ENCODE peak calls at places on chromosomes 1 and 21, in ten cellular contexts. One of them, this sample, is unnamed.

GRCh38 chr1:232613752-232614381 is 16.1 kb downstream of the SIPA1L2 start:
- DNase-seq in substantia nigra: no peak
- DNase-seq in GM12892: no peak
- DNase-seq in LoVo: peak; percentile 44
- DNase-seq in brain microvascular endothelial cell: peak; percentile 88
- DNase-seq in cardiac muscle cell: peak; percentile 95
- DNase-seq in astrocyte: peak; percentile 99
- DNase-seq in NCI-H460: no peak
- DNase-seq in AG10803: peak; percentile 58
- DNase-seq in activated T-helper 1 cell treated with anti-CD3 and anti-CD28 coated beads, Interleukin-12 subunit alpha, Interleukin-12 subunit beta, Interleukin-2, Interleukin-4 antibody, amounts not matched to agents 30 ng/mL and 10 ng/mL and 1 ng/mL, durations not matched to agents 14 hours and 24 hours and 36 hours: no peak
- DNase-seq in this sample: no peak

GRCh38 chr1:178065250-178065649 is 28.7 kb upstream of the RASAL2 start:
- DNase-seq in substantia nigra: no peak
- DNase-seq in GM12892: no peak
- DNase-seq in LoVo: no peak
- DNase-seq in brain microvascular endothelial cell: no peak
- DNase-seq in cardiac muscle cell: no peak
- DNase-seq in astrocyte: no peak
- DNase-seq in NCI-H460: no peak
- DNase-seq in AG10803: no peak
- DNase-seq in activated T-helper 1 cell treated with anti-CD3 and anti-CD28 coated beads, Interleukin-12 subunit alpha, Interleukin-12 subunit beta, Interleukin-2, Interleukin-4 antibody, amounts not matched to agents 30 ng/mL and 10 ng/mL and 1 ng/mL, durations not matched to agents 14 hours and 24 hours and 36 hours: no peak
- DNase-seq in this sample: no peak

GRCh38 chr1:52192436-52192835 is 50.5 kb downstream of the ZFYVE9 start:
- DNase-seq in substantia nigra: no peak
- DNase-seq in GM12892: no peak
- DNase-seq in LoVo: no peak
- DNase-seq in brain microvascular endothelial cell: no peak
- DNase-seq in cardiac muscle cell: no peak
- DNase-seq in astrocyte: no peak
- DNase-seq in NCI-H460: no peak
- DNase-seq in AG10803: peak; percentile 9
- DNase-seq in activated T-helper 1 cell treated with anti-CD3 and anti-CD28 coated beads, Interleukin-12 subunit alpha, Interleukin-12 subunit beta, Interleukin-2, Interleukin-4 antibody, amounts not matched to agents 30 ng/mL and 10 ng/mL and 1 ng/mL, durations not matched to agents 14 hours and 24 hours and 36 hours: no peak
- DNase-seq in this sample: no peak

GRCh38 chr1:202405928-202406327 is 57.4 kb downstream of the PPP1R12B start:
- DNase-seq in substantia nigra: no peak
- DNase-seq in GM12892: no peak
- DNase-seq in LoVo: no peak
- DNase-seq in brain microvascular endothelial cell: no peak
- DNase-seq in cardiac muscle cell: no peak
- DNase-seq in astrocyte: no peak
- DNase-seq in NCI-H460: no peak
- DNase-seq in AG10803: peak; percentile 16
- DNase-seq in activated T-helper 1 cell treated with anti-CD3 and anti-CD28 coated beads, Interleukin-12 subunit alpha, Interleukin-12 subunit beta, Interleukin-2, Interleukin-4 antibody, amounts not matched to agents 30 ng/mL and 10 ng/mL and 1 ng/mL, durations not matched to agents 14 hours and 24 hours and 36 hours: no peak
- DNase-seq in this sample: no peak

GRCh38 chr1:108050911-108051624 is 86.1 kb upstream of the VAV3 start:
- DNase-seq in substantia nigra: no peak
- DNase-seq in GM12892: no peak
- DNase-seq in LoVo: no peak
- DNase-seq in brain microvascular endothelial cell: no peak
- DNase-seq in cardiac muscle cell: no peak
- DNase-seq in astrocyte: peak; percentile 29
- DNase-seq in NCI-H460: no peak
- DNase-seq in AG10803: no peak
- DNase-seq in activated T-helper 1 cell treated with anti-CD3 and anti-CD28 coated beads, Interleukin-12 subunit alpha, Interleukin-12 subunit beta, Interleukin-2, Interleukin-4 antibody, amounts not matched to agents 30 ng/mL and 10 ng/mL and 1 ng/mL, durations not matched to agents 14 hours and 24 hours and 36 hours: no peak
- DNase-seq in this sample: no peak

GRCh38 chr1:53278294-53278693 is 40.0 kb upstream of the MAGOH start:
- DNase-seq in substantia nigra: peak; percentile 9
- DNase-seq in GM12892: peak; percentile 80
- DNase-seq in LoVo: peak; percentile 31
- DNase-seq in brain microvascular endothelial cell: peak; percentile 45
- DNase-seq in cardiac muscle cell: peak; percentile 40
- DNase-seq in astrocyte: no peak
- DNase-seq in NCI-H460: peak; percentile 29
- DNase-seq in AG10803: no peak
- DNase-seq in activated T-helper 1 cell treated with anti-CD3 and anti-CD28 coated beads, Interleukin-12 subunit alpha, Interleukin-12 subunit beta, Interleukin-2, Interleukin-4 antibody, amounts not matched to agents 30 ng/mL and 10 ng/mL and 1 ng/mL, durations not matched to agents 14 hours and 24 hours and 36 hours: peak; percentile 59
- DNase-seq in this sample: peak; percentile 64

GRCh38 chr1:198687429-198687828 is 48.6 kb downstream of the PTPRC start:
- DNase-seq in substantia nigra: no peak
- DNase-seq in GM12892: no peak
- DNase-seq in LoVo: no peak
- DNase-seq in brain microvascular endothelial cell: no peak
- DNase-seq in cardiac muscle cell: no peak
- DNase-seq in astrocyte: no peak
- DNase-seq in NCI-H460: no peak
- DNase-seq in AG10803: no peak
- DNase-seq in activated T-helper 1 cell treated with anti-CD3 and anti-CD28 coated beads, Interleukin-12 subunit alpha, Interleukin-12 subunit beta, Interleukin-2, Interleukin-4 antibody, amounts not matched to agents 30 ng/mL and 10 ng/mL and 1 ng/mL, durations not matched to agents 14 hours and 24 hours and 36 hours: no peak
- DNase-seq in this sample: no peak

GRCh38 chr1:2204384-2205190 is 10.0 kb upstream of the FAAP20 start:
- DNase-seq in substantia nigra: peak; percentile 75
- DNase-seq in GM12892: peak; percentile 93
- DNase-seq in LoVo: no peak
- DNase-seq in brain microvascular endothelial cell: no peak
- DNase-seq in cardiac muscle cell: peak; percentile 89
- DNase-seq in astrocyte: peak; percentile 38
- DNase-seq in NCI-H460: peak; percentile 43
- DNase-seq in AG10803: peak; percentile 65
- DNase-seq in activated T-helper 1 cell treated with anti-CD3 and anti-CD28 coated beads, Interleukin-12 subunit alpha, Interleukin-12 subunit beta, Interleukin-2, Interleukin-4 antibody, amounts not matched to agents 30 ng/mL and 10 ng/mL and 1 ng/mL, durations not matched to agents 14 hours and 24 hours and 36 hours: no peak
- DNase-seq in this sample: peak; percentile 89

GRCh38 chr1:31055953-31056352 is 9.6 kb downstream of the PUM1 start:
- DNase-seq in substantia nigra: no peak
- DNase-seq in GM12892: no peak
- DNase-seq in LoVo: no peak
- DNase-seq in brain microvascular endothelial cell: no peak
- DNase-seq in cardiac muscle cell: no peak
- DNase-seq in astrocyte: no peak
- DNase-seq in NCI-H460: no peak
- DNase-seq in AG10803: no peak
- DNase-seq in activated T-helper 1 cell treated with anti-CD3 and anti-CD28 coated beads, Interleukin-12 subunit alpha, Interleukin-12 subunit beta, Interleukin-2, Interleukin-4 antibody, amounts not matched to agents 30 ng/mL and 10 ng/mL and 1 ng/mL, durations not matched to agents 14 hours and 24 hours and 36 hours: no peak
- DNase-seq in this sample: no peak

GRCh38 chr21:41956926-41957729 is 3.3 kb upstream of the C2CD2 start:
- DNase-seq in substantia nigra: no peak
- DNase-seq in GM12892: no peak
- DNase-seq in LoVo: peak; percentile 6
- DNase-seq in brain microvascular endothelial cell: peak; percentile 69
- DNase-seq in cardiac muscle cell: peak; percentile 54
- DNase-seq in astrocyte: peak; percentile 79
- DNase-seq in NCI-H460: peak; percentile 17
- DNase-seq in AG10803: peak; percentile 79
- DNase-seq in activated T-helper 1 cell treated with anti-CD3 and anti-CD28 coated beads, Interleukin-12 subunit alpha, Interleukin-12 subunit beta, Interleukin-2, Interleukin-4 antibody, amounts not matched to agents 30 ng/mL and 10 ng/mL and 1 ng/mL, durations not matched to agents 14 hours and 24 hours and 36 hours: no peak
- DNase-seq in this sample: no peak

GRCh38 chr1:106986603-106987002 is 69.9 kb upstream of the PRMT6 start:
- DNase-seq in substantia nigra: no peak
- DNase-seq in GM12892: no peak
- DNase-seq in LoVo: no peak
- DNase-seq in brain microvascular endothelial cell: no peak
- DNase-seq in cardiac muscle cell: no peak
- DNase-seq in astrocyte: no peak
- DNase-seq in NCI-H460: no peak
- DNase-seq in AG10803: no peak
- DNase-seq in activated T-helper 1 cell treated with anti-CD3 and anti-CD28 coated beads, Interleukin-12 subunit alpha, Interleukin-12 subunit beta, Interleukin-2, Interleukin-4 antibody, amounts not matched to agents 30 ng/mL and 10 ng/mL and 1 ng/mL, durations not matched to agents 14 hours and 24 hours and 36 hours: no peak
- DNase-seq in this sample: no peak

GRCh38 chr1:89884718-89885596 is 64.1 kb downstream of the LRRC8D start:
- DNase-seq in substantia nigra: no peak
- DNase-seq in GM12892: no peak
- DNase-seq in LoVo: no peak
- DNase-seq in brain microvascular endothelial cell: no peak
- DNase-seq in cardiac muscle cell: peak; percentile 69
- DNase-seq in astrocyte: peak; percentile 49
- DNase-seq in NCI-H460: no peak
- DNase-seq in AG10803: no peak
- DNase-seq in activated T-helper 1 cell treated with anti-CD3 and anti-CD28 coated beads, Interleukin-12 subunit alpha, Interleukin-12 subunit beta, Interleukin-2, Interleukin-4 antibody, amounts not matched to agents 30 ng/mL and 10 ng/mL and 1 ng/mL, durations not matched to agents 14 hours and 24 hours and 36 hours: no peak
- DNase-seq in this sample: no peak

GRCh38 chr1:38923607-38924006 is 18.0 kb downstream of the RHBDL2 start:
- DNase-seq in substantia nigra: no peak
- DNase-seq in GM12892: no peak
- DNase-seq in LoVo: no peak
- DNase-seq in brain microvascular endothelial cell: no peak
- DNase-seq in cardiac muscle cell: no peak
- DNase-seq in astrocyte: no peak
- DNase-seq in NCI-H460: no peak
- DNase-seq in AG10803: no peak
- DNase-seq in activated T-helper 1 cell treated with anti-CD3 and anti-CD28 coated beads, Interleukin-12 subunit alpha, Interleukin-12 subunit beta, Interleukin-2, Interleukin-4 antibody, amounts not matched to agents 30 ng/mL and 10 ng/mL and 1 ng/mL, durations not matched to agents 14 hours and 24 hours and 36 hours: no peak
- DNase-seq in this sample: no peak

GRCh38 chr1:8371372-8371991 is 53.6 kb downstream of the SLC45A1 start:
- DNase-seq in substantia nigra: no peak
- DNase-seq in GM12892: no peak
- DNase-seq in LoVo: no peak
- DNase-seq in brain microvascular endothelial cell: no peak
- DNase-seq in cardiac muscle cell: no peak
- DNase-seq in astrocyte: no peak
- DNase-seq in NCI-H460: no peak
- DNase-seq in AG10803: no peak
- DNase-seq in activated T-helper 1 cell treated with anti-CD3 and anti-CD28 coated beads, Interleukin-12 subunit alpha, Interleukin-12 subunit beta, Interleukin-2, Interleukin-4 antibody, amounts not matched to agents 30 ng/mL and 10 ng/mL and 1 ng/mL, durations not matched to agents 14 hours and 24 hours and 36 hours: no peak
- DNase-seq in this sample: no peak

GRCh38 chr1:215484111-215484914 is 82.8 kb upstream of the KCTD3 start:
- DNase-seq in substantia nigra: no peak
- DNase-seq in GM12892: no peak
- DNase-seq in LoVo: no peak
- DNase-seq in brain microvascular endothelial cell: no peak
- DNase-seq in cardiac muscle cell: no peak
- DNase-seq in astrocyte: peak; percentile 24
- DNase-seq in NCI-H460: no peak
- DNase-seq in AG10803: no peak
- DNase-seq in activated T-helper 1 cell treated with anti-CD3 and anti-CD28 coated beads, Interleukin-12 subunit alpha, Interleukin-12 subunit beta, Interleukin-2, Interleukin-4 antibody, amounts not matched to agents 30 ng/mL and 10 ng/mL and 1 ng/mL, durations not matched to agents 14 hours and 24 hours and 36 hours: no peak
- DNase-seq in this sample: no peak

GRCh38 chr1:247638011-247638410 is 32.6 kb downstream of the OR2G3 start:
- DNase-seq in substantia nigra: no peak
- DNase-seq in GM12892: no peak
- DNase-seq in LoVo: no peak
- DNase-seq in brain microvascular endothelial cell: no peak
- DNase-seq in cardiac muscle cell: no peak
- DNase-seq in astrocyte: no peak
- DNase-seq in NCI-H460: no peak
- DNase-seq in AG10803: no peak
- DNase-seq in activated T-helper 1 cell treated with anti-CD3 and anti-CD28 coated beads, Interleukin-12 subunit alpha, Interleukin-12 subunit beta, Interleukin-2, Interleukin-4 antibody, amounts not matched to agents 30 ng/mL and 10 ng/mL and 1 ng/mL, durations not matched to agents 14 hours and 24 hours and 36 hours: no peak
- DNase-seq in this sample: no peak

GRCh38 chr21:43972850-43973633 is 39.1 kb upstream of the TRAPPC10 start:
- DNase-seq in substantia nigra: no peak
- DNase-seq in GM12892: no peak
- DNase-seq in LoVo: no peak
- DNase-seq in brain microvascular endothelial cell: no peak
- DNase-seq in cardiac muscle cell: no peak
- DNase-seq in astrocyte: no peak
- DNase-seq in NCI-H460: no peak
- DNase-seq in AG10803: no peak
- DNase-seq in activated T-helper 1 cell treated with anti-CD3 and anti-CD28 coated beads, Interleukin-12 subunit alpha, Interleukin-12 subunit beta, Interleukin-2, Interleukin-4 antibody, amounts not matched to agents 30 ng/mL and 10 ng/mL and 1 ng/mL, durations not matched to agents 14 hours and 24 hours and 36 hours: no peak
- DNase-seq in this sample: no peak

GRCh38 chr1:87219626-87220025 is 109.1 kb upstream of the LMO4 start:
- DNase-seq in substantia nigra: no peak
- DNase-seq in GM12892: no peak
- DNase-seq in LoVo: no peak
- DNase-seq in brain microvascular endothelial cell: no peak
- DNase-seq in cardiac muscle cell: peak; percentile 78
- DNase-seq in astrocyte: no peak
- DNase-seq in NCI-H460: no peak
- DNase-seq in AG10803: no peak
- DNase-seq in activated T-helper 1 cell treated with anti-CD3 and anti-CD28 coated beads, Interleukin-12 subunit alpha, Interleukin-12 subunit beta, Interleukin-2, Interleukin-4 antibody, amounts not matched to agents 30 ng/mL and 10 ng/mL and 1 ng/mL, durations not matched to agents 14 hours and 24 hours and 36 hours: no peak
- DNase-seq in this sample: no peak

GRCh38 chr1:53326088-53326597 is 1.7 kb downstream of the LRP8 start:
- DNase-seq in substantia nigra: peak; percentile 77
- DNase-seq in GM12892: peak; percentile 96
- DNase-seq in LoVo: peak; percentile 95
- DNase-seq in brain microvascular endothelial cell: peak; percentile 81
- DNase-seq in cardiac muscle cell: peak; percentile 90
- DNase-seq in astrocyte: peak; percentile 85
- DNase-seq in NCI-H460: peak; percentile 91
- DNase-seq in AG10803: peak; percentile 78
- DNase-seq in activated T-helper 1 cell treated with anti-CD3 and anti-CD28 coated beads, Interleukin-12 subunit alpha, Interleukin-12 subunit beta, Interleukin-2, Interleukin-4 antibody, amounts not matched to agents 30 ng/mL and 10 ng/mL and 1 ng/mL, durations not matched to agents 14 hours and 24 hours and 36 hours: peak; percentile 94
- DNase-seq in this sample: peak; percentile 89

GRCh38 chr1:41387667-41388091 is 26.4 kb downstream of the FOXO6 start:
- DNase-seq in substantia nigra: peak; percentile 28
- DNase-seq in GM12892: no peak
- DNase-seq in LoVo: no peak
- DNase-seq in brain microvascular endothelial cell: peak; percentile 14
- DNase-seq in cardiac muscle cell: peak; percentile 91
- DNase-seq in astrocyte: peak; percentile 59
- DNase-seq in NCI-H460: no peak
- DNase-seq in AG10803: peak; percentile 52
- DNase-seq in activated T-helper 1 cell treated with anti-CD3 and anti-CD28 coated beads, Interleukin-12 subunit alpha, Interleukin-12 subunit beta, Interleukin-2, Interleukin-4 antibody, amounts not matched to agents 30 ng/mL and 10 ng/mL and 1 ng/mL, durations not matched to agents 14 hours and 24 hours and 36 hours: no peak
- DNase-seq in this sample: peak; percentile 92

GRCh38 chr1:20486457-20487235 is 636 bp upstream of the CAMK2N1 start:
- DNase-seq in substantia nigra: peak; percentile 88
- DNase-seq in GM12892: no peak
- DNase-seq in LoVo: peak; percentile 43
- DNase-seq in brain microvascular endothelial cell: no peak
- DNase-seq in cardiac muscle cell: peak; percentile 76
- DNase-seq in astrocyte: peak; percentile 48
- DNase-seq in NCI-H460: no peak
- DNase-seq in AG10803: peak; percentile 44
- DNase-seq in activated T-helper 1 cell treated with anti-CD3 and anti-CD28 coated beads, Interleukin-12 subunit alpha, Interleukin-12 subunit beta, Interleukin-2, Interleukin-4 antibody, amounts not matched to agents 30 ng/mL and 10 ng/mL and 1 ng/mL, durations not matched to agents 14 hours and 24 hours and 36 hours: no peak
- DNase-seq in this sample: peak; percentile 77

This sample was measured in ureter.